ENCODE peak calls at places on chromosomes 7 and 10, in nine cellular contexts. O is SK-N-SH; G is cardiac muscle cell; W is heart left ventricle; C is H9; K is CD8-positive, alpha-beta memory T cell; X is hepatocyte; Q is psoas muscle; P is HCT116. N is an unnamed sample. For H3K4me1 and H3K27me3, the result is how much of the 10 kb centered on the place peaks cover.

GRCh38 chr10:97434055-97434454 is 8.1 kb downstream of the PGAM1 start:
- DNase-seq in O (no peak), G (no peak), W (no peak), C (no peak), K (no peak), X (no peak), Q (no peak), P (no peak), N (no peak)

GRCh38 chr7:47988496-47989386 is 9.3 kb upstream of the HUS1 start:
- DNase-seq in O (peak), G (peak), W (no peak), C (peak), K (no peak), X (no peak), Q (no peak), P (no peak), N (no peak)

GRCh38 chr10:117543245-117543998 is 876 bp downstream of the EMX2 start:
- DNase-seq in O (peak), G (no peak), W (no peak), C (peak), K (no peak), X (peak), Q (peak), P (no peak), N (no peak)

GRCh38 chr10:71780161-71780560 is 6.8 kb upstream of the VSIR start:
- DNase-seq in O (no peak), G (no peak), W (no peak), C (no peak), K (peak), X (no peak), Q (no peak), P (no peak), N (no peak)

GRCh38 chr10:124149681-124150080 is 56.3 kb upstream of the CHST15 start:
- DNase-seq in O (peak), G (no peak), W (no peak), C (no peak), K (no peak), X (no peak), Q (no peak), P (no peak), N (no peak)

GRCh38 chr10:46556515-46557318 is at the start of gene GPRIN2:
- DNase-seq in O (peak), G (peak), W (peak), C (peak), K (peak), X (peak), Q (peak), P (no peak), N (peak)

GRCh38 chr7:134513169-134513752 is 14.1 kb upstream of the AKR1B10 start:
- DNase-seq in O (peak), G (peak), W (peak), C (peak), K (no peak), X (peak), Q (no peak), P (no peak), N (peak)

GRCh38 chr7:142914121-142914520 is 19.4 kb downstream of the TRPV5 start:
- DNase-seq in O (no peak), G (no peak), W (no peak), C (no peak), K (no peak), X (no peak), Q (no peak), P (no peak), N (no peak)

GRCh38 chr10:62231371-62231770 is 37.3 kb downstream of the RTKN2 start:
- DNase-seq in O (no peak), G (no peak), W (no peak), C (no peak), K (no peak), X (no peak), Q (no peak), P (no peak), N (no peak)

GRCh38 chr7:81908220-81908619 is 138.4 kb upstream of the HGF start:
- DNase-seq in O (no peak), G (no peak), W (no peak), C (no peak), K (no peak), X (no peak), Q (no peak), P (no peak), N (no peak)

DNA sequence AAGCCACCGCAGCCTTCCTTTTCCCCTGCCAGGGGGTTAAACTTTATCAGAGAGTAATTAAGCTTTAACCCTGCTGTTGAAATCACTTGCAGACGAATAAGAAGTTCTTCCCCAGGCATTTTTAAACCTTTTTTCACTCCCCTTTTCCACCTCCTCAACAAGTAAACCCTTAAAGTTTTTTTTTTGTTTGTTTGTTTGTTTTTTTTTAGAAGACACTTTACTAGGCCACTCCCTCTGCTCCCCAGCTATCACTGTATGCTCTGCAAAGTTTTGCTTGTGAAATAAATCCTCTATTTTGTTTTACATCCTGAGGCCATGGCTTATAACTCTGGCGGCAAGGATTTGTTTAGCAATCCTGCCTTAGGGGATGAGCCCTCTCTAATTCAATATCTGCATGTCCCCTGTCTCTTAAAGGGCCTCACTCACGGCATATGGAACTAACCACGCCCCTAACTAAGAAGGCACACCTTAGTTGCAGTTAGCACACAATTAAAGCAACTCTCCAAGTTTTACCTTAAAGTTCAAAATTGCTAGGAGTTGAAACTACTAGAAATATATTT is 1354.7 kb upstream of the LRRTM3 start:
- DNase-seq in O (peak), G (no peak), W (no peak), C (peak), K (no peak), X (peak), Q (no peak), P (peak), N (peak)
- H3K27ac ChIP-seq in O (peak), G (peak), W (no peak), C (no peak), K (no peak), X (peak), Q (no peak), P (peak), N (no peak)

DNA sequence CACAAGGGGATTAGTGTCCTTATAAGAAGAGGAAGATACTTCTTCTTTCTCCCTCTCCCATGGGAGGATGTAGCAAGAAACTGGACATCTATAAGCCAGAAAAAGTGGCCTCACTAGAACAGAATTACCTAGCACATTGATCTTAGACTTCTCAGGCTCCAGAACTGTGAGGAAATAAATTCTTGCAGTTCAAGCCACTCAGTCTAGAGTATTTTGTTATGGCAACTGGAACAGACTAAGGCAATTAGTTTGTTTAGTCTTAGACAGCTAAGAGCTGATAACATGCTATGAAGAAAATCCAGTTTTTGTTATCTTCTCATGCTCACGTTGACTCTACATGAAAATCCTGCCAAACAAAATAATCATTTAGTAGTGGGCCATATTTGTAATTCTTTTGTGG is 627.6 kb upstream of the PHF14 start:
- DNase-seq in O (no peak), G (no peak), W (no peak), C (no peak), K (no peak), X (peak), Q (no peak), P (no peak), N (no peak)
- H3K4me1 ChIP-seq in O (under half), G (under half), W (under half), C (under half), K (under half), X (under half), Q (under half), P (under half), N (under half)

GRCh38 chr7:151408839-151409554 is 841 bp downstream of the WDR86 start:
- DNase-seq in O (peak), G (peak), W (no peak), C (peak), K (peak), X (peak), Q (peak), P (no peak), N (peak)
- H3K27me3 ChIP-seq in O (half or more), G (under half), W (under half), C (under half), K (under half), X (under half), Q (half or more), P (under half), N (under half)

DNA sequence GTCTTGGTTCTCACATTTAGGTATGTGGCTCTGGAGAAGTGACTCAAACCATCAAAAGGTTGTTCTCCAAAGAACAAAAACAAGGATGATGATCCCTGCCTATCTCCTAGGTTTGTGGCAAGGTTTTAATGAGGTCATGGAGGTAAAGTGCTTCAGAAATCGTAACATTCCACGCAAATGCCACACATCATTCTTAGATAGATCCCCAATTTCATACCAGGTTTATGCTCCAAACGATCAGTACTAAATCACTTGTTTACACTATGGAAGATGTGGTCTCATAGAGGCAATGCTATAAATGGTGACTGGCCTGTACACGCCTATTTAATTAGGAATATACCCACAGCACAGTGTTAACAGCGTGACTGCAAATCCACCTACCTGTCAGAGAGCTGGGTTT is 66.6 kb downstream of the MINDY3 start:
- DNase-seq in O (no peak), G (no peak), W (no peak), C (no peak), K (no peak), X (no peak), Q (no peak), P (no peak), N (no peak)
- H3K27ac ChIP-seq in O (no peak), G (no peak), W (no peak), C (no peak), K (no peak), X (no peak), Q (no peak), P (no peak), N (no peak)

N was measured in small intestine.